ENCODE peak calls at places on chromosomes 4 and X, in nine cellular contexts. I is NCI-H748 treated with DMSO at 0.1 percent for 48 hours; O is activated CD4-positive, alpha-beta T cell treated with anti-CD3 and anti-CD28 coated beads, Interleukin-2, amount 50 U/mL, for 24 hours; K is dorsolateral prefrontal cortex; A is HS-5; S is activated naive CD4-positive, alpha-beta T cell treated with Interleukin-2 at 50 U/mL for 16 hours; G is mucosa of descending colon; V is DMS79; D is CD4-positive, alpha-beta T cell. T is an unnamed sample.

GRCh38 chrX:149638860-149639259 is 7.3 kb upstream of the TMEM185A start:
- DNase-seq in I (no peak), O (no peak), K (no peak), A (peak; percentile 11), S (no peak), G (no peak), V (no peak), D (no peak), T (no peak)

GRCh38 chrX:45771114-45771513 is 570.4 kb upstream of the DIPK2B start:
- DNase-seq in I (no peak), O (no peak), K (peak; percentile 5), A (peak; percentile 84), S (no peak), G (peak; percentile 60), V (no peak), D (no peak), T (peak; percentile 55)

GRCh38 chr4:38759077-38759789 is 23.6 kb downstream of the TLR10 start:
- DNase-seq in I (peak; percentile 4), O (peak; percentile 33), K (peak; percentile 85), A (no peak), S (peak; percentile 66), G (peak; percentile 65), V (no peak), D (peak; percentile 39), T (no peak)

GRCh38 chrX:153727108-153727931 is 2.7 kb downstream of the ABCD1 start:
- DNase-seq in I (no peak), O (no peak), K (peak; percentile 63), A (no peak), S (no peak), G (peak; percentile 60), V (peak; percentile 17), D (no peak), T (no peak)

GRCh38 chr4:40848251-40848650 is 98.5 kb downstream of the NSUN7 start:
- DNase-seq in I (no peak), O (no peak), K (no peak), A (no peak), S (no peak), G (no peak), V (no peak), D (no peak), T (no peak)

GRCh38 chrX:125288343-125288742 is 31.3 kb upstream of the TEX13C start:
- DNase-seq in I (no peak), O (no peak), K (no peak), A (no peak), S (no peak), G (no peak), V (no peak), D (no peak), T (no peak)

GRCh38 chr4:173415885-173416658 is 17.2 kb upstream of the SCRG1 start:
- DNase-seq in I (no peak), O (no peak), K (peak; percentile 46), A (no peak), S (no peak), G (no peak), V (no peak), D (no peak), T (no peak)

GRCh38 chr4:95701500-95701899 is 138.4 kb upstream of the PDHA2 start:
- DNase-seq in I (no peak), O (no peak), K (no peak), A (no peak), S (no peak), G (no peak), V (no peak), D (no peak), T (no peak)

GRCh38 chr4:1540601-1541375 is 134.5 kb upstream of the NKX1-1 start:
- DNase-seq in I (no peak), O (no peak), K (no peak), A (no peak), S (no peak), G (no peak), V (no peak), D (no peak), T (no peak)

GRCh38 chrX:138756234-138756633 is 44.7 kb upstream of the FGF13 start:
- DNase-seq in I (no peak), O (no peak), K (no peak), A (no peak), S (no peak), G (peak; percentile 11), V (no peak), D (no peak), T (no peak)

GRCh38 chrX:72121381-72121780 is 10.3 kb downstream of the RTL5 start:
- DNase-seq in I (no peak), O (no peak), K (no peak), A (no peak), S (peak; percentile 53), G (peak; percentile 51), V (peak; percentile 43), D (no peak), T (no peak)

GRCh38 chr4:78532046-78532445 is 19.5 kb upstream of the ANXA3 start:
- DNase-seq in I (no peak), O (no peak), K (no peak), A (no peak), S (no peak), G (no peak), V (no peak), D (no peak), T (no peak)

GRCh38 chr4:78552398-78553396 is 1.1 kb downstream of the ANXA3 start:
- DNase-seq in I (no peak), O (no peak), K (no peak), A (no peak), S (no peak), G (peak; percentile 13), V (no peak), D (no peak), T (peak; percentile 76)

GRCh38 chr4:169179609-169180526 is 90.9 kb downstream of the SH3RF1 start:
- DNase-seq in I (peak; percentile 46), O (no peak), K (no peak), A (no peak), S (no peak), G (no peak), V (no peak), D (no peak), T (no peak)

GRCh38 chr4:176377705-176378302 is 58.0 kb downstream of the SPCS3 start:
- DNase-seq in I (peak; percentile 56), O (no peak), K (no peak), A (no peak), S (no peak), G (no peak), V (no peak), D (no peak), T (no peak)

GRCh38 chrX:101415180-101416130 is 7.4 kb downstream of the HNRNPH2 start:
- DNase-seq in I (peak; percentile 37), O (no peak), K (no peak), A (no peak), S (peak; percentile 19), G (no peak), V (no peak), D (no peak), T (no peak)

GRCh38 chr4:107449611-107450369 is 270.2 kb downstream of the PAPSS1 start:
- DNase-seq in I (no peak), O (no peak), K (no peak), A (no peak), S (no peak), G (peak; percentile 19), V (no peak), D (no peak), T (no peak)

GRCh38 chr4:99762728-99763127 is 53.9 kb upstream of the DAPP1 start:
- DNase-seq in I (no peak), O (no peak), K (no peak), A (no peak), S (no peak), G (no peak), V (peak; percentile 39), D (no peak), T (no peak)

GRCh38 chr4:107647591-107647990 is 72.4 kb downstream of the PAPSS1 start:
- DNase-seq in I (no peak), O (no peak), K (no peak), A (peak; percentile 20), S (no peak), G (no peak), V (no peak), D (no peak), T (no peak)

GRCh38 chr4:168501407-168501806 is 4.6 kb downstream of the PALLD start:
- DNase-seq in I (no peak), O (no peak), K (no peak), A (no peak), S (no peak), G (no peak), V (no peak), D (no peak), T (no peak)

GRCh38 chrX:117969337-117969736 is 147.3 kb downstream of the KLHL13 start:
- DNase-seq in I (peak; percentile 90), O (no peak), K (no peak), A (no peak), S (no peak), G (peak; percentile 27), V (no peak), D (no peak), T (no peak)

GRCh38 chr4:54967289-54967688 is 158.1 kb downstream of the KDR start:
- DNase-seq in I (no peak), O (no peak), K (no peak), A (no peak), S (no peak), G (no peak), V (no peak), D (no peak), T (no peak)

GRCh38 chr4:19983072-19983471 is 268.6 kb upstream of the SLIT2 start:
- DNase-seq in I (no peak), O (no peak), K (no peak), A (peak; percentile 97), S (no peak), G (no peak), V (no peak), D (no peak), T (no peak)

GRCh38 chrX:49912086-49912485 is 10.3 kb upstream of the CLCN5 start:
- DNase-seq in I (no peak), O (no peak), K (no peak), A (no peak), S (no peak), G (no peak), V (no peak), D (no peak), T (no peak)

GRCh38 chrX:31168596-31168995 is 96.8 kb upstream of the FTHL17 start:
- DNase-seq in I (no peak), O (no peak), K (no peak), A (no peak), S (no peak), G (no peak), V (no peak), D (no peak), T (no peak)

GRCh38 chrX:128458888-128459287 is 406.7 kb upstream of the ACTRT1 start:
- DNase-seq in I (no peak), O (no peak), K (no peak), A (no peak), S (no peak), G (no peak), V (no peak), D (no peak), T (no peak)

GRCh38 chr4:7630559-7631287 is 196.0 kb upstream of the PSAPL1 start:
- DNase-seq in I (no peak), O (no peak), K (peak; percentile 80), A (peak; percentile 76), S (no peak), G (no peak), V (peak; percentile 54), D (no peak), T (no peak)

GRCh38 chr4:76301068-76301774 is 5.3 kb upstream of the STBD1 start:
- DNase-seq in I (no peak), O (no peak), K (no peak), A (peak; percentile 37), S (peak; percentile 25), G (peak; percentile 20), V (peak; percentile 61), D (no peak), T (no peak)